ENCODE peak calls at places on chromosomes 1 and 21, in six cellular contexts. One of them, this sample, is unnamed.

GRCh38 chr1:19450811-19451564 is 34.4 kb downstream of the CAPZB start:
- DNase-seq in H54: peak
- DNase-seq in heart left ventricle: no peak
- DNase-seq in testis: no peak
- DNase-seq in IMR-90: peak
- DNase-seq in endothelial cell of umbilical vein: peak
- DNase-seq in this sample: no peak

GRCh38 chr1:47755368-47755990 is 241.7 kb downstream of the TRABD2B start:
- DNase-seq in H54: peak
- DNase-seq in heart left ventricle: no peak
- DNase-seq in testis: peak
- DNase-seq in IMR-90: no peak
- DNase-seq in endothelial cell of umbilical vein: no peak
- DNase-seq in this sample: peak

GRCh38 chr1:68904472-68904871 is 407.6 kb upstream of the DEPDC1 start:
- DNase-seq in H54: no peak
- DNase-seq in heart left ventricle: no peak
- DNase-seq in testis: no peak
- DNase-seq in IMR-90: no peak
- DNase-seq in endothelial cell of umbilical vein: no peak
- DNase-seq in this sample: no peak

GRCh38 chr21:35222541-35222941 is 173.4 kb upstream of the RUNX1 start:
- DNase-seq in H54: no peak
- DNase-seq in heart left ventricle: no peak
- DNase-seq in testis: no peak
- DNase-seq in IMR-90: no peak
- DNase-seq in endothelial cell of umbilical vein: peak
- DNase-seq in this sample: no peak

GRCh38 chr1:99957818-99958217 is 12.0 kb upstream of the SLC35A3 start:
- DNase-seq in H54: no peak
- DNase-seq in heart left ventricle: no peak
- DNase-seq in testis: no peak
- DNase-seq in IMR-90: no peak
- DNase-seq in endothelial cell of umbilical vein: no peak
- DNase-seq in this sample: no peak

GRCh38 chr1:78005755-78006154 is 1.0 kb downstream of the DNAJB4 start:
- DNase-seq in H54: no peak
- DNase-seq in heart left ventricle: no peak
- DNase-seq in testis: peak
- DNase-seq in IMR-90: peak
- DNase-seq in endothelial cell of umbilical vein: peak
- DNase-seq in this sample: peak

GRCh38 chr1:159051436-159051835 is 25.1 kb downstream of the AIM2 start:
- DNase-seq in H54: no peak
- DNase-seq in heart left ventricle: no peak
- DNase-seq in testis: no peak
- DNase-seq in IMR-90: no peak
- DNase-seq in endothelial cell of umbilical vein: no peak
- DNase-seq in this sample: no peak

GRCh38 chr1:94734963-94735899 is 84.9 kb upstream of the SLC44A3 start:
- DNase-seq in H54: no peak
- DNase-seq in heart left ventricle: no peak
- DNase-seq in testis: peak
- DNase-seq in IMR-90: peak
- DNase-seq in endothelial cell of umbilical vein: peak
- DNase-seq in this sample: no peak

GRCh38 chr21:34517491-34518245 is 5.7 kb upstream of the KCNE1 start:
- DNase-seq in H54: no peak
- DNase-seq in heart left ventricle: no peak
- DNase-seq in testis: no peak
- DNase-seq in IMR-90: no peak
- DNase-seq in endothelial cell of umbilical vein: peak
- DNase-seq in this sample: no peak

GRCh38 chr21:43986544-43987451 is 25.3 kb upstream of the TRAPPC10 start:
- DNase-seq in H54: no peak
- DNase-seq in heart left ventricle: peak
- DNase-seq in testis: no peak
- DNase-seq in IMR-90: no peak
- DNase-seq in endothelial cell of umbilical vein: no peak
- DNase-seq in this sample: no peak

GRCh38 chr1:40818264-40818961 is 34.8 kb downstream of the KCNQ4 start:
- DNase-seq in H54: no peak
- DNase-seq in heart left ventricle: peak
- DNase-seq in testis: peak
- DNase-seq in IMR-90: no peak
- DNase-seq in endothelial cell of umbilical vein: no peak
- DNase-seq in this sample: peak

GRCh38 chr1:78577257-78578100 is 42.8 kb upstream of the IFI44L start:
- DNase-seq in H54: no peak
- DNase-seq in heart left ventricle: no peak
- DNase-seq in testis: no peak
- DNase-seq in IMR-90: peak
- DNase-seq in endothelial cell of umbilical vein: no peak
- DNase-seq in this sample: no peak

GRCh38 chr1:22572778-22573177 is 9.5 kb downstream of the EPHA8 start:
- DNase-seq in H54: no peak
- DNase-seq in heart left ventricle: no peak
- DNase-seq in testis: no peak
- DNase-seq in IMR-90: no peak
- DNase-seq in endothelial cell of umbilical vein: no peak
- DNase-seq in this sample: no peak

GRCh38 chr1:12745992-12746323 is at the start of gene CFAP107:
- DNase-seq in H54: no peak
- DNase-seq in heart left ventricle: no peak
- DNase-seq in testis: no peak
- DNase-seq in IMR-90: no peak
- DNase-seq in endothelial cell of umbilical vein: no peak
- DNase-seq in this sample: no peak

GRCh38 chr1:236060286-236060685 is 4.6 kb downstream of the NID1 start:
- DNase-seq in H54: no peak
- DNase-seq in heart left ventricle: no peak
- DNase-seq in testis: no peak
- DNase-seq in IMR-90: no peak
- DNase-seq in endothelial cell of umbilical vein: no peak
- DNase-seq in this sample: no peak

GRCh38 chr1:2170211-2170610 is 24.4 kb downstream of the FAAP20 start:
- DNase-seq in H54: peak
- DNase-seq in heart left ventricle: no peak
- DNase-seq in testis: no peak
- DNase-seq in IMR-90: peak
- DNase-seq in endothelial cell of umbilical vein: no peak
- DNase-seq in this sample: no peak

GRCh38 chr1:222385262-222385661 is 162.6 kb downstream of the HHIPL2 start:
- DNase-seq in H54: no peak
- DNase-seq in heart left ventricle: no peak
- DNase-seq in testis: no peak
- DNase-seq in IMR-90: no peak
- DNase-seq in endothelial cell of umbilical vein: no peak
- DNase-seq in this sample: no peak

GRCh38 chr21:32021319-32022027 is 148.7 kb downstream of the HUNK start:
- DNase-seq in H54: no peak
- DNase-seq in heart left ventricle: peak
- DNase-seq in testis: peak
- DNase-seq in IMR-90: no peak
- DNase-seq in endothelial cell of umbilical vein: no peak
- DNase-seq in this sample: no peak

GRCh38 chr1:235617808-235618207 is 31.8 kb downstream of the GNG4 start:
- DNase-seq in H54: peak
- DNase-seq in heart left ventricle: no peak
- DNase-seq in testis: no peak
- DNase-seq in IMR-90: peak
- DNase-seq in endothelial cell of umbilical vein: no peak
- DNase-seq in this sample: no peak

GRCh38 chr1:150562384-150563339 is 13.5 kb downstream of the ADAMTSL4 start:
- DNase-seq in H54: no peak
- DNase-seq in heart left ventricle: peak
- DNase-seq in testis: no peak
- DNase-seq in IMR-90: no peak
- DNase-seq in endothelial cell of umbilical vein: peak
- DNase-seq in this sample: peak

GRCh38 chr1:244461254-244462071 is at the start of gene CATSPERE:
- DNase-seq in H54: no peak
- DNase-seq in heart left ventricle: peak
- DNase-seq in testis: peak
- DNase-seq in IMR-90: peak
- DNase-seq in endothelial cell of umbilical vein: peak
- DNase-seq in this sample: peak
- TF ChIP-seq POLR2A in H54: peak
- TF ChIP-seq POLR2A in heart left ventricle: no peak
- TF ChIP-seq POLR2A in testis: no peak
- TF ChIP-seq POLR2A in IMR-90: peak
- TF ChIP-seq POLR2A in endothelial cell of umbilical vein: peak
- TF ChIP-seq POLR2A in this sample: peak

DNA sequence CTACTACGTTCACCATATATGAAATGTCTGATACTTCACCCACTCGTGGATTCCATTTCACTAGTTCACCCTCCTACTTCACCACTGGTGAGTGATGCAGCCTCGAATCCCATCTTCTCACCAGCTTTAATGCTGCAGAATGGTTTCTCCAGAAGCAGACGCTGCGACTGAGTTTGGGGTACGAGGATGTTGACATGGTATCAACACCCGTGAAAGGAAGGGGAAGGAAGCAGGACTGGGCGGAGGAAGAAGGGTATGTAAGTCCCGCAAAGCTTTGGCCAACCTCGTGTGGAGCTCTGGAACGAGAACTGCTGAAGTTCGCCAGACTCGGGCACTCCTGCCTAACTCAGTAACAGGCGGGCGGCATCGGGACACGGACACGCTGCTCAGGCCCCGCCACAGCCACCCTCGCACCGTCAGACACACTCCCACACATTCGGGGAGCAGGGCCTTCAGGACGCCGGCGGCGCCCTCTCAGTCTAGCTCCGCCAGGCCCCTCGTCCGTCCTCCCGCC is 833 bp upstream of the DIP2A start:
- DNase-seq in H54: peak
- DNase-seq in heart left ventricle: peak
- DNase-seq in testis: peak
- DNase-seq in IMR-90: peak
- DNase-seq in endothelial cell of umbilical vein: peak
- DNase-seq in this sample: peak
- TF ChIP-seq POLR2A in H54: no peak
- TF ChIP-seq POLR2A in heart left ventricle: no peak
- TF ChIP-seq POLR2A in testis: no peak
- TF ChIP-seq POLR2A in IMR-90: no peak
- TF ChIP-seq POLR2A in endothelial cell of umbilical vein: no peak
- TF ChIP-seq POLR2A in this sample: no peak

GRCh38 chr1:174999216-174999925 is 376 bp upstream of the CACYBP start:
- DNase-seq in H54: peak
- DNase-seq in heart left ventricle: peak
- DNase-seq in testis: peak
- DNase-seq in IMR-90: peak
- DNase-seq in endothelial cell of umbilical vein: peak
- DNase-seq in this sample: peak
- TF ChIP-seq POLR2A in H54: peak
- TF ChIP-seq POLR2A in heart left ventricle: peak
- TF ChIP-seq POLR2A in testis: peak
- TF ChIP-seq POLR2A in IMR-90: peak
- TF ChIP-seq POLR2A in endothelial cell of umbilical vein: peak
- TF ChIP-seq POLR2A in this sample: peak

GRCh38 chr1:112957133-112957812 is 1.3 kb upstream of the SLC16A1 start:
- DNase-seq in H54: peak
- DNase-seq in heart left ventricle: no peak
- DNase-seq in testis: peak
- DNase-seq in IMR-90: peak
- DNase-seq in endothelial cell of umbilical vein: peak
- DNase-seq in this sample: peak

GRCh38 chr1:112956503-112957132 is 622 bp upstream of the SLC16A1 start:
- DNase-seq in H54: no peak
- DNase-seq in heart left ventricle: peak
- DNase-seq in testis: peak
- DNase-seq in IMR-90: no peak
- DNase-seq in endothelial cell of umbilical vein: no peak
- DNase-seq in this sample: peak

GRCh38 chr1:112954059-112954458 is 1.9 kb downstream of the SLC16A1 start:
- DNase-seq in H54: no peak
- DNase-seq in heart left ventricle: no peak
- DNase-seq in testis: no peak
- DNase-seq in IMR-90: peak
- DNase-seq in endothelial cell of umbilical vein: peak
- DNase-seq in this sample: peak

GRCh38 chr1:112954945-112955677 is 885 bp downstream of the SLC16A1 start:
- DNase-seq in H54: peak
- DNase-seq in heart left ventricle: peak
- DNase-seq in testis: peak
- DNase-seq in IMR-90: peak
- DNase-seq in endothelial cell of umbilical vein: peak
- DNase-seq in this sample: peak

GRCh38 chr1:112955678-112956502 is at the start of gene SLC16A1:
- DNase-seq in H54: peak
- DNase-seq in heart left ventricle: peak
- DNase-seq in testis: peak
- DNase-seq in IMR-90: peak
- DNase-seq in endothelial cell of umbilical vein: peak
- DNase-seq in this sample: peak
- TF ChIP-seq POLR2A in H54: peak
- TF ChIP-seq POLR2A in heart left ventricle: peak
- TF ChIP-seq POLR2A in testis: peak
- TF ChIP-seq POLR2A in IMR-90: peak
- TF ChIP-seq POLR2A in endothelial cell of umbilical vein: peak
- TF ChIP-seq POLR2A in this sample: peak

DNA sequence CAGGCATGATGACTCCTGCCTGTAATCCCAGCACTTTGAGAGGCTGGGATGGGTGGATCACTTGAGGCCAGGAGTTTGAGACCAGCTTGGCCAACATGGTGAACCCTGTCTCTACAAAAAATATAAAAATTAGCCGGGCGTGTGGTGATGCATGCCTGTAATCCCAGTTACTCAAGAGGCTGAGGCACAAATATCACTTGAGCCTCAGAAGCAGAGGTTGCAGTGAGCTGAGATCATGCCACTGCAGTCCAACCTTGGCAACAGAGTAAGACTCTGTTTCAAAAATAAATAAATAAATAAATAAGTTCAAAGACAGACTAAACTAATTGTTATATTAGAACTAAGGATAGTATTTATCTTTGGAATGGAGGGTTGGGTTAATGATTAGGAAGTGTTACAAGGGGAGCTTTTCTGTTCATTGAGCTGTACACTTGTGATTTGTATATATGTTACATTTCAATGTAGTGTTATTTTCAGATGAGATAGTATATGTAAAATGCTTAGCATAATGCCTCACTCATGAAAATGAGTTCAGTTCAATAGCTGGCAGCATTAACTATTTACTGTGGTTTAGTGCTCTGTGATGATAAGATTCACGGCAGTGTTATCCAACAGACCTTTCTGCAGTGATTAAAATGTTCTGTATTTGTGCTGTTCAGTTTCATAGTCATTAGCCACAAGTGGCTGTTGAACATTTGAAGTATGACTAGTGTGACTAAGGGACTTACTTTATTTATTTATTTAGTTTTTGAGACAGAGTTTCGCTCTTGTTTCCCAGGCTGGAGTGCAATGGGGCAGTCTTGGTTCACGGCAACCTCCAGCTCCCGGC is 47.7 kb downstream of the OSBPL9 start:
- DNase-seq in H54: no peak
- DNase-seq in heart left ventricle: no peak
- DNase-seq in testis: no peak
- DNase-seq in IMR-90: peak
- DNase-seq in endothelial cell of umbilical vein: no peak
- DNase-seq in this sample: peak
- TF ChIP-seq POLR2A in H54: no peak
- TF ChIP-seq POLR2A in heart left ventricle: no peak
- TF ChIP-seq POLR2A in testis: no peak
- TF ChIP-seq POLR2A in IMR-90: no peak
- TF ChIP-seq POLR2A in endothelial cell of umbilical vein: no peak
- TF ChIP-seq POLR2A in this sample: no peak